ENCODE peak calls at places on chromosomes 5 and 9, in nine cellular contexts. One of them, this sample, is unnamed.

GRCh38 chr5:32508806-32509805 is 64.6 kb upstream of the ZFR start:
- DNase-seq in GM12878: no peak
- DNase-seq in GM23338: no peak
- DNase-seq in SK-N-SH: no peak
- DNase-seq in A549: no peak
- DNase-seq in HepG2: no peak
- DNase-seq in HCT116: no peak
- DNase-seq in HL-60: peak
- DNase-seq in K562: no peak
- DNase-seq in this sample: no peak

GRCh38 chr5:150108711-150109605 is 22.6 kb upstream of the CSF1R start:
- DNase-seq in GM12878: no peak
- DNase-seq in GM23338: no peak
- DNase-seq in SK-N-SH: peak
- DNase-seq in A549: no peak
- DNase-seq in HepG2: no peak
- DNase-seq in HCT116: no peak
- DNase-seq in HL-60: no peak
- DNase-seq in K562: no peak
- DNase-seq in this sample: no peak

GRCh38 chr9:88792502-88792901 is 198.8 kb upstream of the S1PR3 start:
- DNase-seq in GM12878: no peak
- DNase-seq in GM23338: no peak
- DNase-seq in SK-N-SH: no peak
- DNase-seq in A549: no peak
- DNase-seq in HepG2: no peak
- DNase-seq in HCT116: no peak
- DNase-seq in HL-60: no peak
- DNase-seq in K562: no peak
- DNase-seq in this sample: no peak

GRCh38 chr9:25716220-25716872 is 38.1 kb upstream of the TUSC1 start:
- DNase-seq in GM12878: no peak
- DNase-seq in GM23338: peak
- DNase-seq in SK-N-SH: peak
- DNase-seq in A549: peak
- DNase-seq in HepG2: peak
- DNase-seq in HCT116: no peak
- DNase-seq in HL-60: no peak
- DNase-seq in K562: no peak
- DNase-seq in this sample: no peak

GRCh38 chr5:123700624-123701023 is 188.6 kb downstream of the CSNK1G3 start:
- DNase-seq in GM12878: no peak
- DNase-seq in GM23338: peak
- DNase-seq in SK-N-SH: no peak
- DNase-seq in A549: peak
- DNase-seq in HepG2: no peak
- DNase-seq in HCT116: peak
- DNase-seq in HL-60: no peak
- DNase-seq in K562: no peak
- DNase-seq in this sample: peak

GRCh38 chr9:81848472-81848871 is 79.8 kb upstream of the SPATA31D4 start:
- DNase-seq in GM12878: no peak
- DNase-seq in GM23338: peak
- DNase-seq in SK-N-SH: no peak
- DNase-seq in A549: no peak
- DNase-seq in HepG2: peak
- DNase-seq in HCT116: no peak
- DNase-seq in HL-60: no peak
- DNase-seq in K562: no peak
- DNase-seq in this sample: no peak

GRCh38 chr9:114735732-114736131 is 53.7 kb upstream of the TEX48 start:
- DNase-seq in GM12878: no peak
- DNase-seq in GM23338: no peak
- DNase-seq in SK-N-SH: no peak
- DNase-seq in A549: no peak
- DNase-seq in HepG2: no peak
- DNase-seq in HCT116: no peak
- DNase-seq in HL-60: no peak
- DNase-seq in K562: no peak
- DNase-seq in this sample: no peak

GRCh38 chr5:10301842-10302610 is 5.7 kb downstream of the CMBL start:
- DNase-seq in GM12878: no peak
- DNase-seq in GM23338: no peak
- DNase-seq in SK-N-SH: no peak
- DNase-seq in A549: peak
- DNase-seq in HepG2: no peak
- DNase-seq in HCT116: no peak
- DNase-seq in HL-60: no peak
- DNase-seq in K562: no peak
- DNase-seq in this sample: no peak

GRCh38 chr9:123322771-123323481 is 33.1 kb upstream of the CRB2 start:
- DNase-seq in GM12878: no peak
- DNase-seq in GM23338: no peak
- DNase-seq in SK-N-SH: no peak
- DNase-seq in A549: no peak
- DNase-seq in HepG2: no peak
- DNase-seq in HCT116: no peak
- DNase-seq in HL-60: peak
- DNase-seq in K562: no peak
- DNase-seq in this sample: no peak

GRCh38 chr9:8221462-8221861 is 421.9 kb upstream of the DMAC1 start:
- DNase-seq in GM12878: no peak
- DNase-seq in GM23338: no peak
- DNase-seq in SK-N-SH: no peak
- DNase-seq in A549: no peak
- DNase-seq in HepG2: no peak
- DNase-seq in HCT116: no peak
- DNase-seq in HL-60: no peak
- DNase-seq in K562: no peak
- DNase-seq in this sample: no peak

GRCh38 chr5:53416144-53416730 is 64.2 kb upstream of the FST start:
- DNase-seq in GM12878: no peak
- DNase-seq in GM23338: no peak
- DNase-seq in SK-N-SH: no peak
- DNase-seq in A549: peak
- DNase-seq in HepG2: no peak
- DNase-seq in HCT116: peak
- DNase-seq in HL-60: no peak
- DNase-seq in K562: no peak
- DNase-seq in this sample: no peak

GRCh38 chr5:9239071-9239470 is 306.8 kb downstream of the SEMA5A start:
- DNase-seq in GM12878: no peak
- DNase-seq in GM23338: no peak
- DNase-seq in SK-N-SH: no peak
- DNase-seq in A549: no peak
- DNase-seq in HepG2: no peak
- DNase-seq in HCT116: no peak
- DNase-seq in HL-60: no peak
- DNase-seq in K562: no peak
- DNase-seq in this sample: no peak

GRCh38 chr5:56900395-56900794 is 9.0 kb upstream of the SETD9 start:
- DNase-seq in GM12878: no peak
- DNase-seq in GM23338: no peak
- DNase-seq in SK-N-SH: no peak
- DNase-seq in A549: no peak
- DNase-seq in HepG2: no peak
- DNase-seq in HCT116: no peak
- DNase-seq in HL-60: no peak
- DNase-seq in K562: no peak
- DNase-seq in this sample: no peak

GRCh38 chr9:17315341-17315740 is 180.5 kb downstream of the CNTLN start:
- DNase-seq in GM12878: no peak
- DNase-seq in GM23338: no peak
- DNase-seq in SK-N-SH: no peak
- DNase-seq in A549: no peak
- DNase-seq in HepG2: no peak
- DNase-seq in HCT116: no peak
- DNase-seq in HL-60: no peak
- DNase-seq in K562: no peak
- DNase-seq in this sample: no peak

DNA sequence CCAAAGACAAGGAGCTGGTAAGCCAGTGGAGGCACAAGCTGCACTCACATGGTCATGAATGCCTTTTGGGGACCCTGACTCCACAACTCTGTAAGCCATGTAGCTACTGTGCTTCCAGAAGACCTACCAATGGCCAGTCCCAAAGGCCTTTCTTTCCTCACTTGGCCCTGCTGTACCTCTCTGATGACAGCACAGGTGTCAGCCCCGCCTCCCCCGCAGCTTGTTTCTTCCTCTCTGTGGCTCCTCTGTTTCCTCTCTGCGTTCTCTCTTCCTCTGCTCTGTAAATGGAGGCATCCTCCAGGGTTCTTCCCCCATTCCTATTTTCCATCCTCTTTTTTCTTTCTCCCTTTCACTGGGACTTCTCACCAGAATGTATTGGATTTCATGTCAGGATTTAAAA is 26.7 kb downstream of the SH3TC2 start:
- DNase-seq in GM12878: no peak
- DNase-seq in GM23338: no peak
- DNase-seq in SK-N-SH: no peak
- DNase-seq in A549: no peak
- DNase-seq in HepG2: no peak
- DNase-seq in HCT116: no peak
- DNase-seq in HL-60: peak
- DNase-seq in K562: no peak
- DNase-seq in this sample: no peak
- TF ChIP-seq CTCF in GM12878: no peak
- TF ChIP-seq CTCF in GM23338: no peak
- TF ChIP-seq CTCF in SK-N-SH: no peak
- TF ChIP-seq CTCF in A549: no peak
- TF ChIP-seq CTCF in HepG2: no peak
- TF ChIP-seq CTCF in HCT116: no peak
- TF ChIP-seq CTCF in HL-60: no peak
- TF ChIP-seq CTCF in K562: no peak
- TF ChIP-seq CTCF in this sample: no peak

DNA sequence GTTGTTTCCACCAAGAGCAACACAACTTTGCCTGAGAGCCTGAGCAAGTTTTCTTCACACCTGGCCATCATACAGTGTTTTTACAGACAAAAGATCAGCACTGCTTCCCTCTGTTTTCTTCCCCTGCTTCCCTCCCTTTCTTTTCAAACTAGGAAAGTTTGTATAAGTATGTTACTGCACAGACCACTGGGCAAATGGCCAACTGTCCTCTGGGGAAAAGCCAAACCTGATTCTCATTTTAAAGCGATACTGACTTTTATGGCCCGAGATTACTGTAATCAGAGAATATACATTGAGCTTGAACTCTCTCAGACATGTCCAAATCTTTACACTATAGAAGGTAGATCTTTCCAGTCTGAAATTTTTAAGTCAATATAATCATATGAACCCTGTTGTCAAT is 415.0 kb downstream of the NFIB start:
- DNase-seq in GM12878: no peak
- DNase-seq in GM23338: no peak
- DNase-seq in SK-N-SH: no peak
- DNase-seq in A549: no peak
- DNase-seq in HepG2: no peak
- DNase-seq in HCT116: no peak
- DNase-seq in HL-60: no peak
- DNase-seq in K562: no peak
- DNase-seq in this sample: no peak
- TF ChIP-seq REST in GM12878: no peak
- TF ChIP-seq REST in GM23338: no peak
- TF ChIP-seq REST in SK-N-SH: no peak
- TF ChIP-seq REST in A549: no peak
- TF ChIP-seq REST in HepG2: no peak
- TF ChIP-seq REST in HCT116: no peak
- TF ChIP-seq REST in HL-60: no peak
- TF ChIP-seq REST in K562: no peak
- TF ChIP-seq REST in this sample: no peak

GRCh38 chr5:174895360-174895759 is 171.0 kb downstream of the MSX2 start:
- DNase-seq in GM12878: no peak
- DNase-seq in GM23338: peak
- DNase-seq in SK-N-SH: no peak
- DNase-seq in A549: no peak
- DNase-seq in HepG2: no peak
- DNase-seq in HCT116: peak
- DNase-seq in HL-60: no peak
- DNase-seq in K562: no peak
- DNase-seq in this sample: no peak
- TF ChIP-seq CTCF in GM12878: no peak
- TF ChIP-seq CTCF in GM23338: peak
- TF ChIP-seq CTCF in SK-N-SH: no peak
- TF ChIP-seq CTCF in A549: no peak
- TF ChIP-seq CTCF in HepG2: peak
- TF ChIP-seq CTCF in HCT116: peak
- TF ChIP-seq CTCF in HL-60: no peak
- TF ChIP-seq CTCF in K562: no peak
- TF ChIP-seq CTCF in this sample: no peak

DNA sequence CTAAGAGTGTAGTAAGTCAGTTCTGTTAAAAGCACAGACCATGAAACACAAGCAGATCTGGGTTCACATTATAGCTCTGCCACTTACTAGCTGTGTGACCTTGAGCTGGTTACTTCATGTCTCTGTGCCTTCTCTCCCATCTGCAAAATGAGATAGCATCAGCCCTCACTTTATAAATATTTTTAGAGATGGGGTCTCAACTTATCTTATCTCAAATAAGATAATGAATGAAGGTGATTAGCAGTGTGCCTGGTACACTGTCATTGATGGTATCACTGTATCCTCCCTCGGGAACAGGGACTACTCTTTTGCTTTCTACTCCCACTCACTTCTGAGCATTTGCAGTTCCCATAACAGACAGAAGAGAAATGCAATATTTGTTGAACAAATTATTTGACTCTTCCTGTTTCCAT is 52.4 kb downstream of the GALNT10 start:
- DNase-seq in GM12878: peak
- DNase-seq in GM23338: no peak
- DNase-seq in SK-N-SH: no peak
- DNase-seq in A549: no peak
- DNase-seq in HepG2: no peak
- DNase-seq in HCT116: no peak
- DNase-seq in HL-60: no peak
- DNase-seq in K562: no peak
- DNase-seq in this sample: no peak
- TF ChIP-seq REST in GM12878: no peak
- TF ChIP-seq REST in GM23338: no peak
- TF ChIP-seq REST in SK-N-SH: no peak
- TF ChIP-seq REST in A549: no peak
- TF ChIP-seq REST in HepG2: no peak
- TF ChIP-seq REST in HCT116: no peak
- TF ChIP-seq REST in HL-60: no peak
- TF ChIP-seq REST in K562: no peak
- TF ChIP-seq REST in this sample: no peak